ENCODE peak calls at places on chromosomes 3 and 15, in five cellular contexts. S is neural progenitor cell, N is H1, M is heart left ventricle, V is SJSA1. B is an unnamed sample. For H3K36me3, the result is how much of the 10 kb centered on the place peaks cover.

GRCh38 chr3:67104388-67104787 is 106.3 kb downstream of the KBTBD8 start:
- DNase-seq in S (no peak), N (no peak), M (no peak), V (no peak), B (no peak)

GRCh38 chr15:31216210-31216911 is 110.3 kb upstream of the KLF13 start:
- DNase-seq in S (peak), N (peak), M (peak), V (no peak), B (peak)

GRCh38 chr15:78321041-78321570 is 19.0 kb upstream of the CRABP1 start:
- DNase-seq in S (no peak), N (no peak), M (no peak), V (no peak), B (no peak)

GRCh38 chr3:123201557-123202427 is at the start of gene SEC22A:
- DNase-seq in S (peak), N (peak), M (peak), V (peak), B (peak)

GRCh38 chr15:84624359-84624758 is 23.6 kb downstream of the ZSCAN2 start:
- DNase-seq in S (no peak), N (no peak), M (no peak), V (no peak), B (no peak)

GRCh38 chr3:166190360-166190759 is 353.1 kb upstream of the BCHE start:
- DNase-seq in S (peak), N (no peak), M (no peak), V (no peak), B (no peak)

GRCh38 chr3:51684971-51685751 is 14.1 kb downstream of the TEX264 start:
- DNase-seq in S (no peak), N (no peak), M (no peak), V (no peak), B (no peak)

GRCh38 chr3:160027541-160028195 is 39.0 kb downstream of the IL12A start:
- DNase-seq in S (no peak), N (no peak), M (no peak), V (no peak), B (no peak)

GRCh38 chr3:32105291-32106131 is 909 bp upstream of the GPD1L start:
- DNase-seq in S (no peak), N (no peak), M (no peak), V (peak), B (no peak)

GRCh38 chr15:38538328-38539007 is 26.1 kb downstream of the RASGRP1 start:
- DNase-seq in S (no peak), N (no peak), M (no peak), V (no peak), B (no peak)

GRCh38 chr15:50100484-50100883 is 18.5 kb downstream of the ATP8B4 start:
- DNase-seq in S (no peak), N (no peak), M (no peak), V (no peak), B (no peak)

GRCh38 chr15:30991301-30992072 is at the start of gene MTMR10:
- DNase-seq in S (peak), N (peak), M (peak), V (peak), B (peak)

GRCh38 chr3:147393261-147393964 is 12.9 kb downstream of the ZIC4 start:
- DNase-seq in S (peak), N (peak), M (no peak), V (no peak), B (peak)

GRCh38 chr15:87762110-87762509 is 494.4 kb downstream of the NTRK3 start:
- DNase-seq in S (no peak), N (no peak), M (no peak), V (no peak), B (no peak)

GRCh38 chr15:68370768-68371151 is 61.2 kb downstream of the ITGA11 start:
- DNase-seq in S (no peak), N (no peak), M (peak), V (no peak), B (no peak)

GRCh38 chr15:68367992-68368391 is 64.0 kb downstream of the ITGA11 start:
- DNase-seq in S (no peak), N (no peak), M (peak), V (no peak), B (no peak)

GRCh38 chr15:68367226-68367625 is 64.7 kb downstream of the ITGA11 start:
- DNase-seq in S (no peak), N (no peak), M (peak), V (no peak), B (no peak)

GRCh38 chr15:68369931-68370767 is 61.8 kb downstream of the ITGA11 start:
- DNase-seq in S (no peak), N (no peak), M (peak), V (no peak), B (no peak)

GRCh38 chr15:68368731-68369435 is 63.1 kb downstream of the ITGA11 start:
- DNase-seq in S (no peak), N (no peak), M (peak), V (no peak), B (no peak)
- H3K27ac ChIP-seq in S (no peak), N (no peak), M (peak), V (no peak), B (no peak)

GRCh38 chr15:90469723-90470122 is 60.0 kb upstream of the CRTC3 start:
- DNase-seq in S (no peak), N (no peak), M (no peak), V (no peak), B (no peak)
- H3K36me3 ChIP-seq in S (under half), N (under half), M (half or more), V (half or more), B (under half)

GRCh38 chr15:51191766-51192165 is 97.1 kb upstream of the TNFAIP8L3 start:
- DNase-seq in S (no peak), N (no peak), M (no peak), V (no peak), B (no peak)

GRCh38 chr15:51190424-51191068 is 95.8 kb upstream of the TNFAIP8L3 start:
- DNase-seq in S (no peak), N (no peak), M (peak), V (no peak), B (no peak)

GRCh38 chr15:51189579-51190397 is 95.1 kb upstream of the TNFAIP8L3 start:
- DNase-seq in S (no peak), N (no peak), M (no peak), V (no peak), B (no peak)

GRCh38 chr15:51192560-51193280 is 98.0 kb upstream of the TNFAIP8L3 start:
- DNase-seq in S (peak), N (peak), M (peak), V (peak), B (peak)

GRCh38 chr15:51191072-51191665 is 96.5 kb upstream of the TNFAIP8L3 start:
- DNase-seq in S (no peak), N (no peak), M (no peak), V (no peak), B (no peak)
- H3K27ac ChIP-seq in S (no peak), N (no peak), M (peak), V (no peak), B (no peak)

DNA sequence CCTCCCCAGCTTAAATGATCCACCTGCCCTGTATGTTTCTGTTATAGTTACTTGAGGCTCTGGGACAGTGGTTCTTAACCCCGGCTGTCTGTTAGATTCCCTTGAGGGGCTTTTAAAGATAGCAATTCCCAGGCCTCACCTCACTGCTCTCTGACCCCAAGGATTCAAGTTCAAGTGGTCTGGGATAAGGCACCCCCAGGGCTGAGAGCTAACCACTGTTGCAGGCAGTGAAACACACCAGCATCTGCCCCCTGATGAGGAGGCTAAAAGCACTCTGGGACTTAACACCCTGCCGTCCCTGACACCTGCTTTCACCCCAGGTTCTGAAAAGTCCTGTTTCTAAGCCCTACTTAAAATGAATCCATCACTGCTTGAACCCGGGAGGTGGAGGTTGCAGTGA is 103.7 kb downstream of the LRRK1 start:
- DNase-seq in S (no peak), N (no peak), M (peak), V (peak), B (no peak)
- H3K36me3 ChIP-seq in S (under half), N (under half), M (under half), V (under half), B (under half)